ENCODE peak calls at places on chromosomes 1 and 21, in nine cellular contexts. Z is cardiac muscle cell, B is aorta, A is PC-9, S is testis, V is esophagus muscularis mucosa, Q is tibial artery, X is PC-3, K is fibroblast of lung. P is an unnamed sample. For H3K4me1, the result is how much of the 10 kb centered on the place peaks cover.

GRCh38 chr21:17003221-17003620 is 509.6 kb upstream of the CXADR start:
- DNase-seq in Z (no peak), B (no peak), A (no peak), S (no peak), V (no peak), Q (no peak), X (no peak), K (peak), P (no peak)

GRCh38 chr1:223700388-223700918 is 11.9 kb upstream of the CAPN2 start:
- DNase-seq in Z (no peak), B (no peak), A (peak), S (no peak), V (no peak), Q (no peak), X (peak), K (peak), P (no peak)

GRCh38 chr1:86409416-86410021 is 13.4 kb upstream of the ODF2L start:
- DNase-seq in Z (no peak), B (no peak), A (no peak), S (no peak), V (peak), Q (no peak), X (no peak), K (peak), P (peak)

GRCh38 chr1:59819566-59820438 is 5.1 kb downstream of the HOOK1 start:
- DNase-seq in Z (no peak), B (no peak), A (no peak), S (no peak), V (no peak), Q (no peak), X (no peak), K (no peak), P (no peak)

GRCh38 chr1:53693773-53694717 is 44.9 kb downstream of the GLIS1 start:
- DNase-seq in Z (no peak), B (no peak), A (no peak), S (no peak), V (no peak), Q (no peak), X (no peak), K (peak), P (no peak)

GRCh38 chr1:205317311-205317917 is 4.1 kb downstream of the NUAK2 start:
- DNase-seq in Z (peak), B (peak), A (peak), S (peak), V (no peak), Q (peak), X (peak), K (peak), P (peak)

GRCh38 chr1:159790237-159790917 is 9.6 kb downstream of the DUSP23 start:
- DNase-seq in Z (peak), B (no peak), A (no peak), S (no peak), V (no peak), Q (no peak), X (peak), K (no peak), P (peak)

GRCh38 chr1:231393668-231394067 is 28.4 kb downstream of the EGLN1 start:
- DNase-seq in Z (peak), B (no peak), A (no peak), S (no peak), V (no peak), Q (no peak), X (no peak), K (no peak), P (peak)

GRCh38 chr1:241219449-241219848 is 137.6 kb downstream of the RGS7 start:
- DNase-seq in Z (no peak), B (no peak), A (no peak), S (no peak), V (no peak), Q (no peak), X (peak), K (no peak), P (no peak)

GRCh38 chr21:44732263-44732662 is 20.9 kb upstream of the TSPEAR start:
- DNase-seq in Z (no peak), B (no peak), A (no peak), S (no peak), V (no peak), Q (no peak), X (no peak), K (no peak), P (no peak)

DNA sequence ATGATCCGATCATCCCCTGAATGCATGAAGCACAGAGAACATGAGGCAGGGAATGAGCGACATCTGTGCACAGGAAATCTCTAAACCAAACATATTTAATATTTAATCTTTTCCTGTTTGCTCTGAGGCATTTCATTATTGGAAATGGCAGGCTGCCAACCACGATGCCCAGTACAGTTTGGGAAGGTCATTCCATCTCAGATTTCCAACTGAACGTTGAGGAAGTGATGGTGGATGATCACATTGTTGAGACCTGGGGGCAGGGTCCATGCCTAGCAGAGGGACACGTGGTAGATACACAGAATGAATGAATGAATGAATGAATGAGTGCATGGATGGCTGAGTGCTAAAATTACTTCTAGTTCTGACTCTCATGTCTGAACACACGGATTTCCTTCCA is 15.9 kb upstream of the FASLG start:
- DNase-seq in Z (no peak), B (no peak), A (peak), S (no peak), V (no peak), Q (no peak), X (peak), K (no peak), P (peak)
- H3K4me1 ChIP-seq in Z (under half), B (under half), A (under half), S (under half), V (under half), Q (under half), X (half or more), K (under half), P (under half)

GRCh38 chr1:151146072-151146415 is 387 bp downstream of the SEMA6C start:
- DNase-seq in Z (no peak), B (no peak), A (no peak), S (no peak), V (no peak), Q (no peak), X (no peak), K (peak), P (peak)

GRCh38 chr1:151145158-151146071 is 1.0 kb downstream of the SEMA6C start:
- DNase-seq in Z (peak), B (peak), A (no peak), S (peak), V (no peak), Q (peak), X (no peak), K (peak), P (peak)

GRCh38 chr1:151146416-151147131 is at the start of gene SEMA6C:
- DNase-seq in Z (peak), B (peak), A (peak), S (peak), V (peak), Q (peak), X (peak), K (peak), P (peak)

GRCh38 chr1:151147132-151147503 is 687 bp upstream of the SEMA6C start:
- DNase-seq in Z (no peak), B (no peak), A (no peak), S (no peak), V (no peak), Q (no peak), X (no peak), K (no peak), P (no peak)

DNA sequence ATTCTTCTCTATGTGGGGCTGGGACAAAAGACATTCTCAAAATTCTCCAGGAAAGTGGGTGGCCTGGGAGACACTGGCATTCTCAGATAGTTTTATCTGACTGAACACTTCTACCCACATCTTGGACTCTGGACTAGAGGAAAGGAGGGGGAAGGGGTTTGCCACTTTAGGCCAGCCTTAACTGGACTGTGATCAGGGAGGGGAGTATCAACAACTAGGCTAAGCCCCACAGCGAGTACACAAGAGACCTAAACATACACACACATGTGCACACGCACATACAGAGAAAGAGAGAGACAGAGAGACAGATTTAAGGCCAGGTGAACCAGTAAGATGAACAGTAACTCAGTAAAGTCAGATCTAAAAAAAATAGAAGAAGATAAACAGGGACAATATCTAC is 1.3 kb upstream of the SEMA6C start:
- DNase-seq in Z (no peak), B (no peak), A (no peak), S (no peak), V (no peak), Q (no peak), X (no peak), K (no peak), P (peak)
- H3K27ac ChIP-seq in Z (no peak), B (no peak), A (no peak), S (peak), V (peak), Q (peak), X (no peak), K (no peak), P (peak)

GRCh38 chr1:9321986-9322715 is 29.5 kb downstream of the SPSB1 start:
- DNase-seq in Z (no peak), B (no peak), A (no peak), S (no peak), V (no peak), Q (no peak), X (no peak), K (no peak), P (peak)
- H3K4me1 ChIP-seq in Z (under half), B (under half), A (under half), S (under half), V (half or more), Q (under half), X (under half), K (under half), P (under half)

GRCh38 chr1:233689017-233689747 is 75.3 kb downstream of the KCNK1 start:
- DNase-seq in Z (no peak), B (no peak), A (peak), S (no peak), V (no peak), Q (no peak), X (peak), K (no peak), P (no peak)

GRCh38 chr1:233689748-233690254 is 75.9 kb downstream of the KCNK1 start:
- DNase-seq in Z (no peak), B (no peak), A (no peak), S (no peak), V (no peak), Q (no peak), X (no peak), K (no peak), P (no peak)
- H3K27ac ChIP-seq in Z (no peak), B (no peak), A (peak), S (no peak), V (no peak), Q (no peak), X (peak), K (no peak), P (no peak)

GRCh38 chr1:33383974-33384767 is 46.7 kb downstream of the PHC2 start:
- DNase-seq in Z (no peak), B (no peak), A (no peak), S (no peak), V (no peak), Q (no peak), X (peak), K (peak), P (no peak)
- H3K4me1 ChIP-seq in Z (under half), B (under half), A (under half), S (under half), V (half or more), Q (under half), X (under half), K (under half), P (under half)

GRCh38 chr1:6011946-6012258 is 19.7 kb upstream of the NPHP4 start:
- DNase-seq in Z (no peak), B (peak), A (no peak), S (no peak), V (no peak), Q (no peak), X (no peak), K (no peak), P (no peak)
- H3K27ac ChIP-seq in Z (no peak), B (no peak), A (no peak), S (no peak), V (no peak), Q (no peak), X (no peak), K (no peak), P (no peak)

GRCh38 chr1:184393924-184394323 is 7.1 kb downstream of the C1orf21 start:
- DNase-seq in Z (no peak), B (no peak), A (no peak), S (no peak), V (no peak), Q (no peak), X (no peak), K (peak), P (no peak)
- H3K4me1 ChIP-seq in Z (under half), B (under half), A (under half), S (under half), V (half or more), Q (under half), X (under half), K (under half), P (under half)

GRCh38 chr1:26417111-26417510 is 6.5 kb downstream of the LIN28A start:
- DNase-seq in Z (peak), B (peak), A (peak), S (peak), V (no peak), Q (peak), X (peak), K (peak), P (peak)
- H3K27ac ChIP-seq in Z (peak), B (no peak), A (peak), S (no peak), V (no peak), Q (no peak), X (no peak), K (no peak), P (no peak)

GRCh38 chr1:225772848-225773247 is 4.8 kb upstream of the SRP9 start:
- DNase-seq in Z (no peak), B (no peak), A (no peak), S (peak), V (no peak), Q (no peak), X (peak), K (no peak), P (peak)

GRCh38 chr1:225772323-225772768 is 5.3 kb upstream of the SRP9 start:
- DNase-seq in Z (peak), B (peak), A (peak), S (peak), V (no peak), Q (peak), X (peak), K (peak), P (peak)

GRCh38 chr1:225776294-225776693 is 1.3 kb upstream of the SRP9 start:
- DNase-seq in Z (no peak), B (no peak), A (no peak), S (no peak), V (no peak), Q (no peak), X (no peak), K (no peak), P (no peak)

GRCh38 chr1:225777058-225777582 is 506 bp upstream of the SRP9 start:
- DNase-seq in Z (no peak), B (no peak), A (no peak), S (no peak), V (no peak), Q (peak), X (peak), K (no peak), P (no peak)

GRCh38 chr1:225774276-225775147 is 3.1 kb upstream of the SRP9 start:
- DNase-seq in Z (no peak), B (no peak), A (no peak), S (no peak), V (no peak), Q (no peak), X (no peak), K (peak), P (no peak)
- H3K4me1 ChIP-seq in Z (under half), B (under half), A (under half), S (under half), V (half or more), Q (under half), X (under half), K (under half), P (under half)